ENCODE peak calls at places on chromosomes 16 and 17, in seven cellular contexts. One of them, this sample, is unnamed.

GRCh38 chr17:28864991-28865849 is 10.4 kb downstream of the ERAL1 start:
- DNase-seq in A549: no peak
- DNase-seq in astrocyte of the cerebellum: no peak
- DNase-seq in lower leg skin: no peak
- DNase-seq in CD4-positive, alpha-beta T cell: no peak
- DNase-seq in AG09319: no peak
- DNase-seq in prostate gland: no peak
- DNase-seq in this sample: peak

GRCh38 chr17:47172698-47173565 is 16.2 kb downstream of the CDC27 start:
- DNase-seq in A549: no peak
- DNase-seq in astrocyte of the cerebellum: no peak
- DNase-seq in lower leg skin: no peak
- DNase-seq in CD4-positive, alpha-beta T cell: no peak
- DNase-seq in AG09319: no peak
- DNase-seq in prostate gland: no peak
- DNase-seq in this sample: no peak

GRCh38 chr16:85959686-85960085 is 60.7 kb downstream of the IRF8 start:
- DNase-seq in A549: no peak
- DNase-seq in astrocyte of the cerebellum: no peak
- DNase-seq in lower leg skin: no peak
- DNase-seq in CD4-positive, alpha-beta T cell: no peak
- DNase-seq in AG09319: no peak
- DNase-seq in prostate gland: no peak
- DNase-seq in this sample: no peak

GRCh38 chr16:54409982-54410381 is 123.4 kb upstream of the IRX3 start:
- DNase-seq in A549: no peak
- DNase-seq in astrocyte of the cerebellum: no peak
- DNase-seq in lower leg skin: no peak
- DNase-seq in CD4-positive, alpha-beta T cell: no peak
- DNase-seq in AG09319: no peak
- DNase-seq in prostate gland: no peak
- DNase-seq in this sample: no peak

GRCh38 chr16:65069090-65069489 is 52.8 kb downstream of the CDH11 start:
- DNase-seq in A549: peak
- DNase-seq in astrocyte of the cerebellum: peak
- DNase-seq in lower leg skin: no peak
- DNase-seq in CD4-positive, alpha-beta T cell: no peak
- DNase-seq in AG09319: peak
- DNase-seq in prostate gland: no peak
- DNase-seq in this sample: no peak

GRCh38 chr17:17815062-17815406 is 21.8 kb downstream of the SREBF1 start:
- DNase-seq in A549: no peak
- DNase-seq in astrocyte of the cerebellum: no peak
- DNase-seq in lower leg skin: no peak
- DNase-seq in CD4-positive, alpha-beta T cell: no peak
- DNase-seq in AG09319: no peak
- DNase-seq in prostate gland: no peak
- DNase-seq in this sample: no peak

GRCh38 chr16:21060027-21060510 is 90.6 kb downstream of the DNAH3 start:
- DNase-seq in A549: no peak
- DNase-seq in astrocyte of the cerebellum: no peak
- DNase-seq in lower leg skin: no peak
- DNase-seq in CD4-positive, alpha-beta T cell: no peak
- DNase-seq in AG09319: no peak
- DNase-seq in prostate gland: no peak
- DNase-seq in this sample: no peak

GRCh38 chr17:30170415-30170987 is 53.9 kb downstream of the NSRP1 start:
- DNase-seq in A549: no peak
- DNase-seq in astrocyte of the cerebellum: no peak
- DNase-seq in lower leg skin: no peak
- DNase-seq in CD4-positive, alpha-beta T cell: no peak
- DNase-seq in AG09319: no peak
- DNase-seq in prostate gland: no peak
- DNase-seq in this sample: no peak

GRCh38 chr16:17560548-17560947 is 89.8 kb upstream of the XYLT1 start:
- DNase-seq in A549: no peak
- DNase-seq in astrocyte of the cerebellum: no peak
- DNase-seq in lower leg skin: no peak
- DNase-seq in CD4-positive, alpha-beta T cell: no peak
- DNase-seq in AG09319: no peak
- DNase-seq in prostate gland: no peak
- DNase-seq in this sample: no peak

GRCh38 chr16:17557480-17557879 is 86.7 kb upstream of the XYLT1 start:
- DNase-seq in A549: no peak
- DNase-seq in astrocyte of the cerebellum: no peak
- DNase-seq in lower leg skin: peak
- DNase-seq in CD4-positive, alpha-beta T cell: no peak
- DNase-seq in AG09319: no peak
- DNase-seq in prostate gland: no peak
- DNase-seq in this sample: no peak

GRCh38 chr16:17552351-17552750 is 81.6 kb upstream of the XYLT1 start:
- DNase-seq in A549: no peak
- DNase-seq in astrocyte of the cerebellum: peak
- DNase-seq in lower leg skin: peak
- DNase-seq in CD4-positive, alpha-beta T cell: no peak
- DNase-seq in AG09319: no peak
- DNase-seq in prostate gland: no peak
- DNase-seq in this sample: no peak

GRCh38 chr16:17555176-17555575 is 84.4 kb upstream of the XYLT1 start:
- DNase-seq in A549: no peak
- DNase-seq in astrocyte of the cerebellum: peak
- DNase-seq in lower leg skin: peak
- DNase-seq in CD4-positive, alpha-beta T cell: no peak
- DNase-seq in AG09319: peak
- DNase-seq in prostate gland: no peak
- DNase-seq in this sample: no peak

DNA sequence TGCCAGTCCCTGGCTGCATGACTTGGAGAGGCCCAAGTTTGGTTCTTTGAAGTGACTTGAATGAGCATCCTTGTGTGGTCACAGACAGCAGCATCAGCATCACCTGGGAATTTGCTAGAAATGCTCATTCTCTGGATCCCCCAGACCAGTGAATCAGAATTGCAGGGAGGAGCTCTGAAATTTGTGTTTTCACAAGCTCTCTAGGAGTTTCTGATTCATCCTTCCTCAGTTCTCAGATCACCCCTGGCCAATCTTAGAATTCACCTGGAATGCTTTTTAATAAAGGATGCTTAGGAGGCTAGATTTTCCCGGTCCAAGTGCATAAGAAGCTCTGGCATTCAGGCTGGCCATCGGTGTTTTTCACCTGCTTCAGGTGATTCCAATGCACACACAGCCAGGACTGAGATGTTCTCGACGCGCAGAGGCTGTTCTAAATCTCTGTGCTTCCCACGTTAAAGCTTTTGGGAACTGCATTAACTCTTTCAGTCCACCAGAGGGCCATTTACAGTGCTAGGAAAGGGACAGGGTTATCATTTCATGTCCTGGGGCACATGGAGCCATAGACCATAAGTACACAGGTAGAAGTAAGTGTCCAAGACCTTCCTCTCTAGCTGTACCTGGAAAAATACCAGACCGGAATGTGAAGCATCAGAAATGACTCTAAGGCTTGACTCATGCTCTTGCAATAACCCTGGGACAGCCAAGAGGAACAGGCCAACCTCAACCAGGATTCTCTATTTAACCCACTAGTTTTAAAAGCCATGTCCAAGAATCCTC is 85.7 kb upstream of the XYLT1 start:
- DNase-seq in A549: peak
- DNase-seq in astrocyte of the cerebellum: no peak
- DNase-seq in lower leg skin: peak
- DNase-seq in CD4-positive, alpha-beta T cell: no peak
- DNase-seq in AG09319: no peak
- DNase-seq in prostate gland: no peak
- DNase-seq in this sample: no peak
- TF ChIP-seq CTCF in A549: peak
- TF ChIP-seq CTCF in astrocyte of the cerebellum: peak
- TF ChIP-seq CTCF in lower leg skin: no peak
- TF ChIP-seq CTCF in CD4-positive, alpha-beta T cell: peak
- TF ChIP-seq CTCF in AG09319: peak
- TF ChIP-seq CTCF in prostate gland: peak
- TF ChIP-seq CTCF in this sample: peak

DNA sequence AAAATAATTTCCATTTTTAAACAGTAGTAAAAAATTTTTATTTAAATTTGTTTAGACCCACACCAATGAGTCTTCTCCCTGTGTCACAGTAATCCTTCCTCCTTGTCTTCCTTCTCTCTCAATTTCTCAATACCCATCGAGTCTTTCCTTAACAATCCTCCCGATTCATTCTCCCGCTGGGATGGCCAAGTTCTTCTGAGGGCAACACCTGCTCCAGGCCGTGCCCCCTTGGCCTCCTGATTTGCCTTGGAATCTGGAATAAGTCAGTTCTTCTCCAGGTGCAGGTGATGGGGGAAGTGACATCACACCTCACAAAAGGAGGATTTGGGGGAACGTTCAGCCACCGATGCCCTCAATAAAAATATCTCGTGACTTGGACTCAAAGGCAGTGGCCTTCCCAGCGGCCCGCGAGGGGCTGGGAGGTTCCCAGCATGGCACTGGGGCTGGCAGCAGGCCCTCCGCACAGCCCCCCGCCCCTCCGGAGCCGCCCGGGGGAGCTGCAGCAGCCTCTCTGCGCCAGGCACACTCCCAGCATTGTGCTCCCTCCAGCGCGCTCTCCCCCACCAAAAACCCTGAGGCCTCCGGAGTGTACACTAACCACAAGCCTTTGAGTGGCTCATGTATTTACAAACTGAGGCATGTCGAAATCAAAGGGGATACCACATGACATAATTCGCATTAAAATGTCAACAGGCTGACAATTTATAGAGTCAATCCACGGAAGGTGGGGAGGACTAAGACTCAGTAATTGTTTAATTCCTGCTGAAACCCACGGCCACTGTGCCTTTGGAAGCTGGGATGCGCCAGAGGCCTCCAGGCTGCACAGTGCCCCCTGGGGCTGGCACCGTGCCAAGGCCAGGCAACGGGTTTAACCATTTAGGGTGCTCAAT is 120.5 kb downstream of the ZFHX3 start:
- DNase-seq in A549: peak
- DNase-seq in astrocyte of the cerebellum: peak
- DNase-seq in lower leg skin: no peak
- DNase-seq in CD4-positive, alpha-beta T cell: no peak
- DNase-seq in AG09319: peak
- DNase-seq in prostate gland: peak
- DNase-seq in this sample: no peak
- TF ChIP-seq CTCF in A549: no peak
- TF ChIP-seq CTCF in astrocyte of the cerebellum: peak
- TF ChIP-seq CTCF in lower leg skin: no peak
- TF ChIP-seq CTCF in CD4-positive, alpha-beta T cell: no peak
- TF ChIP-seq CTCF in AG09319: no peak
- TF ChIP-seq CTCF in prostate gland: no peak
- TF ChIP-seq CTCF in this sample: no peak

GRCh38 chr17:979539-980405 is at the start of gene NXN:
- DNase-seq in A549: peak
- DNase-seq in astrocyte of the cerebellum: no peak
- DNase-seq in lower leg skin: peak
- DNase-seq in CD4-positive, alpha-beta T cell: peak
- DNase-seq in AG09319: no peak
- DNase-seq in prostate gland: peak
- DNase-seq in this sample: peak
- TF ChIP-seq CTCF in A549: peak
- TF ChIP-seq CTCF in astrocyte of the cerebellum: peak
- TF ChIP-seq CTCF in lower leg skin: no peak
- TF ChIP-seq CTCF in CD4-positive, alpha-beta T cell: no peak
- TF ChIP-seq CTCF in AG09319: peak
- TF ChIP-seq CTCF in prostate gland: no peak
- TF ChIP-seq CTCF in this sample: no peak

GRCh38 chr17:7186241-7186640 is 7.1 kb upstream of the ASGR1 start:
- DNase-seq in A549: peak
- DNase-seq in astrocyte of the cerebellum: no peak
- DNase-seq in lower leg skin: no peak
- DNase-seq in CD4-positive, alpha-beta T cell: no peak
- DNase-seq in AG09319: no peak
- DNase-seq in prostate gland: no peak
- DNase-seq in this sample: no peak
- TF ChIP-seq CTCF in A549: no peak
- TF ChIP-seq CTCF in astrocyte of the cerebellum: no peak
- TF ChIP-seq CTCF in lower leg skin: no peak
- TF ChIP-seq CTCF in CD4-positive, alpha-beta T cell: no peak
- TF ChIP-seq CTCF in AG09319: peak
- TF ChIP-seq CTCF in prostate gland: no peak
- TF ChIP-seq CTCF in this sample: no peak

GRCh38 chr16:3149630-3150345 is 15.0 kb downstream of the ZNF213 start:
- DNase-seq in A549: peak
- DNase-seq in astrocyte of the cerebellum: no peak
- DNase-seq in lower leg skin: peak
- DNase-seq in CD4-positive, alpha-beta T cell: peak
- DNase-seq in AG09319: no peak
- DNase-seq in prostate gland: peak
- DNase-seq in this sample: peak
- TF ChIP-seq CTCF in A549: peak
- TF ChIP-seq CTCF in astrocyte of the cerebellum: peak
- TF ChIP-seq CTCF in lower leg skin: no peak
- TF ChIP-seq CTCF in CD4-positive, alpha-beta T cell: no peak
- TF ChIP-seq CTCF in AG09319: peak
- TF ChIP-seq CTCF in prostate gland: peak
- TF ChIP-seq CTCF in this sample: no peak

GRCh38 chr16:69112285-69113129 is 7.1 kb downstream of the HAS3 start:
- DNase-seq in A549: peak
- DNase-seq in astrocyte of the cerebellum: no peak
- DNase-seq in lower leg skin: peak
- DNase-seq in CD4-positive, alpha-beta T cell: peak
- DNase-seq in AG09319: no peak
- DNase-seq in prostate gland: no peak
- DNase-seq in this sample: peak
- TF ChIP-seq CTCF in A549: peak
- TF ChIP-seq CTCF in astrocyte of the cerebellum: peak
- TF ChIP-seq CTCF in lower leg skin: no peak
- TF ChIP-seq CTCF in CD4-positive, alpha-beta T cell: peak
- TF ChIP-seq CTCF in AG09319: peak
- TF ChIP-seq CTCF in prostate gland: peak
- TF ChIP-seq CTCF in this sample: peak

GRCh38 chr16:75624921-75625334 is 1.8 kb upstream of the ADAT1 start:
- DNase-seq in A549: peak
- DNase-seq in astrocyte of the cerebellum: no peak
- DNase-seq in lower leg skin: no peak
- DNase-seq in CD4-positive, alpha-beta T cell: no peak
- DNase-seq in AG09319: no peak
- DNase-seq in prostate gland: no peak
- DNase-seq in this sample: no peak

GRCh38 chr16:75618782-75619181 is 4.3 kb downstream of the ADAT1 start:
- DNase-seq in A549: no peak
- DNase-seq in astrocyte of the cerebellum: no peak
- DNase-seq in lower leg skin: no peak
- DNase-seq in CD4-positive, alpha-beta T cell: no peak
- DNase-seq in AG09319: no peak
- DNase-seq in prostate gland: no peak
- DNase-seq in this sample: no peak

GRCh38 chr16:75622762-75623605 is at the start of gene ADAT1:
- DNase-seq in A549: peak
- DNase-seq in astrocyte of the cerebellum: peak
- DNase-seq in lower leg skin: peak
- DNase-seq in CD4-positive, alpha-beta T cell: peak
- DNase-seq in AG09319: peak
- DNase-seq in prostate gland: peak
- DNase-seq in this sample: peak

GRCh38 chr16:75620326-75621169 is 2.5 kb downstream of the ADAT1 start:
- DNase-seq in A549: no peak
- DNase-seq in astrocyte of the cerebellum: no peak
- DNase-seq in lower leg skin: no peak
- DNase-seq in CD4-positive, alpha-beta T cell: no peak
- DNase-seq in AG09319: no peak
- DNase-seq in prostate gland: no peak
- DNase-seq in this sample: no peak

GRCh38 chr16:75621170-75621477 is 2.0 kb downstream of the ADAT1 start:
- DNase-seq in A549: peak
- DNase-seq in astrocyte of the cerebellum: no peak
- DNase-seq in lower leg skin: no peak
- DNase-seq in CD4-positive, alpha-beta T cell: no peak
- DNase-seq in AG09319: no peak
- DNase-seq in prostate gland: no peak
- DNase-seq in this sample: no peak
- TF ChIP-seq CTCF in A549: peak
- TF ChIP-seq CTCF in astrocyte of the cerebellum: peak
- TF ChIP-seq CTCF in lower leg skin: no peak
- TF ChIP-seq CTCF in CD4-positive, alpha-beta T cell: peak
- TF ChIP-seq CTCF in AG09319: peak
- TF ChIP-seq CTCF in prostate gland: no peak
- TF ChIP-seq CTCF in this sample: no peak

This sample was measured in endothelial cell.